ENCODE peak calls at places on chromosomes 13 and 19, in four cellular contexts. F is GM23338, I is uterus, C is dorsolateral prefrontal cortex. N is an unnamed sample.

GRCh38 chr13:66195238-66195637 is 1034.9 kb downstream of the PCDH9 start:
- DNase-seq in C (no peak), I (no peak), F (no peak), N (no peak)

GRCh38 chr13:69828527-69828926 is 279.1 kb upstream of the ATXN8OS start:
- DNase-seq in C (no peak), I (no peak), F (no peak), N (no peak)

GRCh38 chr19:50520822-50521465 is 7.2 kb upstream of the ASPDH start:
- DNase-seq in I (no peak), F (no peak), C (no peak), N (no peak)

GRCh38 chr13:90769387-90769786 is 578.1 kb upstream of the MIR17HG start:
- DNase-seq in F (no peak), C (no peak), I (no peak), N (no peak)

GRCh38 chr13:28268800-28269223 is 130.5 kb downstream of the PAN3 start:
- DNase-seq in I (no peak), F (no peak), C (no peak), N (no peak)

GRCh38 chr19:42140125-42140754 is 8.0 kb upstream of the POU2F2 start:
- DNase-seq in F (peak), I (no peak), C (no peak), N (peak)

GRCh38 chr13:40153516-40153915 is 498.1 kb downstream of the COG6 start:
- DNase-seq in C (no peak), I (no peak), F (no peak), N (no peak)

GRCh38 chr19:14318873-14319272 is 62.4 kb upstream of the ADGRE5 start:
- DNase-seq in F (peak), I (no peak), C (no peak), N (no peak)

GRCh38 chr19:16612631-16613030 is 15.4 kb downstream of the MED26 start:
- DNase-seq in C (no peak), I (no peak), F (no peak), N (no peak)

GRCh38 chr13:49806126-49806536 is 13.6 kb upstream of the KPNA3 start:
- DNase-seq in C (no peak), I (no peak), F (no peak), N (no peak)

GRCh38 chr13:113849546-113849945 is 14.3 kb downstream of the GAS6 start:
- DNase-seq in F (no peak), C (no peak), I (no peak), N (no peak)

GRCh38 chr19:58563823-58564222 is 5.4 kb upstream of the UBE2M start:
- DNase-seq in F (no peak), I (peak), C (no peak), N (no peak)

GRCh38 chr19:44820648-44821609 is 12.0 kb downstream of the BCAM start:
- DNase-seq in C (no peak), I (peak), F (no peak), N (no peak)

GRCh38 chr13:39515231-39515630 is 87.8 kb downstream of the LHFPL6 start:
- DNase-seq in I (no peak), C (no peak), F (no peak), N (no peak)

GRCh38 chr19:10419200-10419645 is 1.1 kb upstream of the PDE4A start:
- DNase-seq in I (no peak), C (no peak), F (no peak), N (peak)

GRCh38 chr13:37443538-37443937 is 155.0 kb downstream of the POSTN start:
- DNase-seq in I (no peak), C (no peak), F (no peak), N (peak)

GRCh38 chr13:40052954-40053353 is 397.5 kb downstream of the COG6 start:
- DNase-seq in C (no peak), I (no peak), F (no peak), N (no peak)

GRCh38 chr19:50898018-50898417 is 13.2 kb downstream of the KLK4 start:
- DNase-seq in F (no peak), I (no peak), C (no peak), N (no peak)

GRCh38 chr13:43307921-43308433 is 284.6 kb downstream of the DNAJC15 start:
- DNase-seq in F (no peak), C (peak), I (peak), N (peak)

GRCh38 chr13:39463611-39464010 is 139.4 kb downstream of the LHFPL6 start:
- DNase-seq in C (no peak), I (no peak), F (no peak), N (no peak)

GRCh38 chr13:76667551-76667950 is 218.7 kb downstream of the KCTD12 start:
- DNase-seq in I (peak), F (no peak), C (no peak), N (peak)

GRCh38 chr13:98731925-98732324 is 20.5 kb downstream of the SLC15A1 start:
- DNase-seq in I (no peak), F (no peak), C (no peak), N (no peak)
- H3K4me3 ChIP-seq in I (no peak), F (no peak), C (no peak), N (no peak)

GRCh38 chr19:54297759-54298305 is 15.1 kb downstream of the LILRA5 start:
- DNase-seq in C (no peak), I (no peak), F (peak), N (peak)
- TF ChIP-seq CTCF in C (no peak), I (no peak), F (peak), N (no peak)

GRCh38 chr19:54574051-54574450 is 461 bp downstream of the LILRA2 start:
- DNase-seq in F (no peak), C (no peak), I (no peak), N (no peak)
- H3K4me3 ChIP-seq in F (no peak), C (peak), I (no peak), N (no peak)

GRCh38 chr13:44876782-44877324 is 112.4 kb downstream of the NUFIP1 start:
- DNase-seq in I (no peak), C (no peak), F (peak), N (no peak)

GRCh38 chr13:44884076-44884729 is 105.1 kb downstream of the NUFIP1 start:
- DNase-seq in I (no peak), F (no peak), C (no peak), N (peak)

GRCh38 chr13:44874886-44875630 is 114.2 kb downstream of the NUFIP1 start:
- DNase-seq in I (no peak), F (no peak), C (no peak), N (peak)

GRCh38 chr13:44874176-44874575 is 115.1 kb downstream of the NUFIP1 start:
- DNase-seq in F (no peak), I (no peak), C (no peak), N (no peak)

GRCh38 chr13:44879452-44880058 is 109.7 kb downstream of the NUFIP1 start:
- DNase-seq in F (peak), I (no peak), C (no peak), N (peak)
- TF ChIP-seq CTCF in F (peak), I (peak), C (peak), N (peak)

GRCh38 chr19:22784051-22784450 is at the start of gene ZNF99:
- DNase-seq in I (peak), F (no peak), C (peak), N (no peak)
- H3K4me3 ChIP-seq in I (peak), F (no peak), C (peak), N (no peak)

GRCh38 chr13:25868483-25868882 is 183.3 kb downstream of the SHISA2 start:
- DNase-seq in C (no peak), F (no peak), I (no peak), N (no peak)
- TF ChIP-seq CTCF in C (no peak), F (no peak), I (no peak), N (no peak)

GRCh38 chr19:55477905-55478304 is 1.5 kb downstream of the ZNF628 start:
- DNase-seq in I (no peak), C (no peak), F (no peak), N (no peak)
- H3K4me3 ChIP-seq in I (no peak), C (peak), F (no peak), N (peak)

GRCh38 chr13:99737456-99737855 is 234.1 kb downstream of the ZIC5 start:
- DNase-seq in C (no peak), F (no peak), I (no peak), N (no peak)
- TF ChIP-seq CTCF in C (no peak), F (no peak), I (no peak), N (no peak)

DNA sequence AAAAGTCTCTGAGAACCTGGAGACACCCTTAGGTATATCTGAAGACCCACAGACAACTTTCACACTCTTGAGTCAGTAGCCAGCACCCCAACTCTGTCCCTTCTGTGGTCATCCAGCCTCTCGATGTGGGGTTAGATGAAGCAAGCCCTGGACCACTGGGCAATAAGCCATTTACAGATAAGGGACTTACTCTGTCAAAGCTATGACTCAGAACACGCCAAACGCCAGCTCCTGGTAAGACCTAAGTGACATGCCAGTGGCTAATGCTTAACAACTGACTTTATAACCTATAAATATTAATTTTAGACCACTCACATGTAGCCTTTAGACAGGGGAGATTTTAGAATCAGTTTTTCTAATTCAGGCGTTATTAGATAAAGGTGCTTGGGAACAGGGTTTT is 85.7 kb downstream of the SHISA2 start:
- DNase-seq in I (no peak), C (no peak), F (no peak), N (no peak)
- H3K4me3 ChIP-seq in I (no peak), C (no peak), F (no peak), N (no peak)

GRCh38 chr19:46716013-46716671 is 772 bp downstream of the PRKD2 start:
- DNase-seq in C (no peak), F (peak), I (no peak), N (no peak)
- TF ChIP-seq CTCF in C (no peak), F (peak), I (no peak), N (no peak)